ENCODE peak calls at places on chromosome 15, in seven cellular contexts. Z is stimulated activated CD4-positive, alpha-beta T cell treated with anti-CD3 and anti-CD28 coated beads, Interleukin-1b, Interleukin-23, amount 100 ng/mL, for 48 hours; I is EH; C is head of caudate nucleus; G is stomach; J is occipital lobe; S is iPS-NIHi11. Q is an unnamed sample.

GRCh38 chr15:40285151-40285898 is 2.5 kb upstream of the ANKRD63 start:
- DNase-seq in Z (no peak), I (peak), C (no peak), G (no peak), J (no peak), S (no peak), Q (no peak)

GRCh38 chr15:35507932-35508638 is 37.9 kb downstream of the DPH6 start:
- DNase-seq in Z (no peak), I (no peak), C (no peak), G (no peak), J (no peak), S (peak), Q (peak)

GRCh38 chr15:37291920-37292319 is 191.6 kb upstream of the MEIS2 start:
- DNase-seq in Z (no peak), I (no peak), C (no peak), G (no peak), J (no peak), S (no peak), Q (no peak)

GRCh38 chr15:60720493-60721231 is 241.7 kb upstream of the ICE2 start:
- DNase-seq in Z (peak), I (no peak), C (no peak), G (no peak), J (no peak), S (no peak), Q (no peak)

GRCh38 chr15:95300958-95301357 is 1029.5 kb upstream of the NR2F2 start:
- DNase-seq in Z (no peak), I (peak), C (no peak), G (no peak), J (no peak), S (no peak), Q (peak)

GRCh38 chr15:53869044-53869805 is 109.0 kb upstream of the UNC13C start:
- DNase-seq in Z (no peak), I (no peak), C (no peak), G (no peak), J (no peak), S (peak), Q (peak)

GRCh38 chr15:89197503-89197971 is 23.8 kb downstream of the RLBP1 start:
- DNase-seq in Z (peak), I (peak), C (peak), G (no peak), J (peak), S (peak), Q (peak)

GRCh38 chr15:63341898-63342297 is 39.7 kb downstream of the CA12 start:
- DNase-seq in Z (no peak), I (no peak), C (no peak), G (no peak), J (no peak), S (no peak), Q (no peak)

GRCh38 chr15:38398134-38398533 is 55.8 kb upstream of the FAM98B start:
- DNase-seq in Z (no peak), I (peak), C (no peak), G (no peak), J (no peak), S (no peak), Q (peak)

GRCh38 chr15:38534691-38535090 is 29.9 kb downstream of the RASGRP1 start:
- DNase-seq in Z (no peak), I (no peak), C (no peak), G (no peak), J (no peak), S (no peak), Q (no peak)

GRCh38 chr15:58374147-58374546 is 57.6 kb upstream of the LIPC start:
- DNase-seq in Z (no peak), I (no peak), C (no peak), G (no peak), J (no peak), S (no peak), Q (no peak)

GRCh38 chr15:52682776-52683175 is 3.6 kb upstream of the ATOSA start:
- DNase-seq in Z (no peak), I (no peak), C (no peak), G (no peak), J (no peak), S (no peak), Q (no peak)

GRCh38 chr15:77355321-77355720 is 64.6 kb downstream of the PEAK1 start:
- DNase-seq in Z (no peak), I (no peak), C (no peak), G (no peak), J (no peak), S (no peak), Q (no peak)

GRCh38 chr15:39934415-39935044 is 615 bp downstream of the EIF2AK4 start:
- DNase-seq in Z (no peak), I (peak), C (peak), G (no peak), J (peak), S (no peak), Q (no peak)

GRCh38 chr15:47718474-47719440 is 1.5 kb downstream of the SEMA6D start:
- DNase-seq in Z (no peak), I (no peak), C (peak), G (no peak), J (peak), S (no peak), Q (no peak)

GRCh38 chr15:77456746-77457618 is 36.3 kb downstream of the HMG20A start:
- DNase-seq in Z (no peak), I (peak), C (no peak), G (no peak), J (no peak), S (no peak), Q (no peak)

GRCh38 chr15:100112061-100112420 is 229.7 kb downstream of the ADAMTS17 start:
- DNase-seq in Z (no peak), I (no peak), C (peak), G (no peak), J (no peak), S (no peak), Q (no peak)

GRCh38 chr15:74123131-74123429 is 7.3 kb upstream of the ISLR2 start:
- DNase-seq in Z (no peak), I (no peak), C (no peak), G (no peak), J (no peak), S (peak), Q (no peak)

GRCh38 chr15:85421116-85421925 is 40.9 kb downstream of the AKAP13 start:
- DNase-seq in Z (no peak), I (peak), C (no peak), G (no peak), J (no peak), S (no peak), Q (no peak)

GRCh38 chr15:56491110-56491722 is 26.3 kb upstream of the MNS1 start:
- DNase-seq in Z (peak), I (peak), C (peak), G (peak), J (peak), S (peak), Q (peak)

GRCh38 chr15:70633394-70633793 is 130.0 kb downstream of the UACA start:
- DNase-seq in Z (no peak), I (no peak), C (no peak), G (no peak), J (no peak), S (no peak), Q (no peak)

GRCh38 chr15:59294574-59294960 is 78.1 kb downstream of the MYO1E start:
- DNase-seq in Z (no peak), I (peak), C (no peak), G (no peak), J (no peak), S (no peak), Q (no peak)

GRCh38 chr15:88990185-88990679 is 77.1 kb upstream of the MFGE8 start:
- DNase-seq in Z (no peak), I (peak), C (peak), G (no peak), J (no peak), S (no peak), Q (no peak)

GRCh38 chr15:61003683-61004299 is 225.3 kb downstream of the RORA start:
- DNase-seq in Z (no peak), I (no peak), C (no peak), G (no peak), J (no peak), S (peak), Q (no peak)

GRCh38 chr15:39079296-39079834 is 501.5 kb upstream of the THBS1 start:
- DNase-seq in Z (no peak), I (peak), C (no peak), G (no peak), J (no peak), S (no peak), Q (peak)

GRCh38 chr15:72155021-72155621 is 36.9 kb downstream of the SENP8 start:
- DNase-seq in Z (no peak), I (peak), C (peak), G (peak), J (peak), S (peak), Q (peak)

GRCh38 chr15:48177383-48177874 is 666 bp downstream of the MYEF2 start:
- DNase-seq in Z (no peak), I (peak), C (peak), G (no peak), J (no peak), S (no peak), Q (peak)

GRCh38 chr15:67146214-67146613 is 80.8 kb downstream of the SMAD3 start:
- DNase-seq in Z (no peak), I (peak), C (peak), G (peak), J (no peak), S (no peak), Q (peak)

GRCh38 chr15:66830358-66830757 is 128.3 kb downstream of the SMAD6 start:
- DNase-seq in Z (no peak), I (peak), C (no peak), G (no peak), J (no peak), S (no peak), Q (peak)

Q was measured in MCF 10A.